ENCODE peak calls at places on chromosomes 16 and 17, in eight cellular contexts. One of them, this sample, is unnamed.

GRCh38 chr16:66872524-66872923 is 7.8 kb upstream of the PDP2 start:
- DNase-seq in ovary: no peak
- DNase-seq in pancreas: no peak
- DNase-seq in body of pancreas: no peak
- DNase-seq in A673: no peak
- DNase-seq in BE2C: no peak
- DNase-seq in heart right ventricle: no peak
- DNase-seq in CD8-positive, alpha-beta T cell: no peak
- DNase-seq in this sample: no peak

GRCh38 chr17:40317880-40318834 is 9.2 kb downstream of the RARA start:
- DNase-seq in CD8-positive, alpha-beta T cell: peak; percentile 88
- DNase-seq in A673: peak; percentile 94
- DNase-seq in BE2C: peak; percentile 96
- DNase-seq in heart right ventricle: peak; percentile 96
- DNase-seq in body of pancreas: peak; percentile 95
- DNase-seq in pancreas: peak; percentile 94
- DNase-seq in ovary: peak; percentile 96
- DNase-seq in this sample: peak; percentile 98

GRCh38 chr16:17076121-17076757 is 394.5 kb downstream of the XYLT1 start:
- DNase-seq in A673: no peak
- DNase-seq in CD8-positive, alpha-beta T cell: no peak
- DNase-seq in BE2C: no peak
- DNase-seq in ovary: no peak
- DNase-seq in pancreas: no peak
- DNase-seq in heart right ventricle: no peak
- DNase-seq in body of pancreas: no peak
- DNase-seq in this sample: no peak

GRCh38 chr17:59093702-59094231 is 12.9 kb downstream of the TRIM37 start:
- DNase-seq in CD8-positive, alpha-beta T cell: no peak
- DNase-seq in A673: peak; percentile 47
- DNase-seq in pancreas: no peak
- DNase-seq in ovary: peak; percentile 53
- DNase-seq in heart right ventricle: peak; percentile 47
- DNase-seq in body of pancreas: peak; percentile 14
- DNase-seq in BE2C: peak; percentile 9
- DNase-seq in this sample: no peak

GRCh38 chr17:19364699-19365498 is 2.4 kb upstream of the B9D1 start:
- DNase-seq in ovary: no peak
- DNase-seq in CD8-positive, alpha-beta T cell: no peak
- DNase-seq in A673: no peak
- DNase-seq in pancreas: no peak
- DNase-seq in body of pancreas: no peak
- DNase-seq in BE2C: no peak
- DNase-seq in heart right ventricle: no peak
- DNase-seq in this sample: no peak

GRCh38 chr17:57363998-57364645 is 107.8 kb downstream of the MSI2 start:
- DNase-seq in CD8-positive, alpha-beta T cell: no peak
- DNase-seq in ovary: no peak
- DNase-seq in heart right ventricle: no peak
- DNase-seq in A673: peak; percentile 26
- DNase-seq in body of pancreas: no peak
- DNase-seq in BE2C: no peak
- DNase-seq in pancreas: no peak
- DNase-seq in this sample: no peak

GRCh38 chr17:50621562-50621961 is 13.1 kb upstream of the ABCC3 start:
- DNase-seq in BE2C: no peak
- DNase-seq in pancreas: no peak
- DNase-seq in A673: peak; percentile 40
- DNase-seq in heart right ventricle: no peak
- DNase-seq in ovary: no peak
- DNase-seq in body of pancreas: no peak
- DNase-seq in CD8-positive, alpha-beta T cell: no peak
- DNase-seq in this sample: no peak

GRCh38 chr17:18247613-18248001 is 10.9 kb downstream of the FLII start:
- DNase-seq in body of pancreas: no peak
- DNase-seq in heart right ventricle: no peak
- DNase-seq in BE2C: no peak
- DNase-seq in ovary: peak; percentile 88
- DNase-seq in pancreas: no peak
- DNase-seq in A673: no peak
- DNase-seq in CD8-positive, alpha-beta T cell: no peak
- DNase-seq in this sample: no peak

GRCh38 chr16:12815361-12815760 is 11.7 kb upstream of the CPPED1 start:
- DNase-seq in ovary: no peak
- DNase-seq in pancreas: no peak
- DNase-seq in body of pancreas: no peak
- DNase-seq in A673: no peak
- DNase-seq in heart right ventricle: no peak
- DNase-seq in BE2C: no peak
- DNase-seq in CD8-positive, alpha-beta T cell: no peak
- DNase-seq in this sample: no peak

GRCh38 chr17:29584452-29585079 is 4.9 kb downstream of the GIT1 start:
- DNase-seq in BE2C: no peak
- DNase-seq in CD8-positive, alpha-beta T cell: no peak
- DNase-seq in heart right ventricle: peak; percentile 41
- DNase-seq in A673: no peak
- DNase-seq in ovary: no peak
- DNase-seq in body of pancreas: no peak
- DNase-seq in pancreas: no peak
- DNase-seq in this sample: no peak

GRCh38 chr17:39641883-39642282 is 4.9 kb downstream of the STARD3 start:
- DNase-seq in A673: no peak
- DNase-seq in BE2C: no peak
- DNase-seq in pancreas: no peak
- DNase-seq in ovary: no peak
- DNase-seq in CD8-positive, alpha-beta T cell: no peak
- DNase-seq in heart right ventricle: no peak
- DNase-seq in body of pancreas: no peak
- DNase-seq in this sample: no peak

GRCh38 chr17:71287246-71287828 is 833.5 kb upstream of the SOX9 start:
- DNase-seq in A673: no peak
- DNase-seq in BE2C: no peak
- DNase-seq in heart right ventricle: no peak
- DNase-seq in CD8-positive, alpha-beta T cell: no peak
- DNase-seq in body of pancreas: no peak
- DNase-seq in ovary: no peak
- DNase-seq in pancreas: no peak
- DNase-seq in this sample: peak; percentile 31

GRCh38 chr16:87705780-87706277 is 60.0 kb downstream of the KLHDC4 start:
- DNase-seq in A673: no peak
- DNase-seq in pancreas: peak; percentile 29
- DNase-seq in BE2C: no peak
- DNase-seq in CD8-positive, alpha-beta T cell: no peak
- DNase-seq in heart right ventricle: no peak
- DNase-seq in ovary: no peak
- DNase-seq in body of pancreas: no peak
- DNase-seq in this sample: no peak

GRCh38 chr16:85112364-85112763 is at the start of gene CIBAR2:
- DNase-seq in body of pancreas: no peak
- DNase-seq in A673: no peak
- DNase-seq in heart right ventricle: no peak
- DNase-seq in pancreas: no peak
- DNase-seq in ovary: no peak
- DNase-seq in CD8-positive, alpha-beta T cell: no peak
- DNase-seq in BE2C: peak; percentile 78
- DNase-seq in this sample: peak; percentile 69

GRCh38 chr17:67636312-67636711 is 81.4 kb upstream of the NOL11 start:
- DNase-seq in pancreas: no peak
- DNase-seq in ovary: no peak
- DNase-seq in CD8-positive, alpha-beta T cell: no peak
- DNase-seq in A673: no peak
- DNase-seq in BE2C: no peak
- DNase-seq in body of pancreas: no peak
- DNase-seq in heart right ventricle: no peak
- DNase-seq in this sample: no peak

GRCh38 chr16:82582971-82583370 is 43.8 kb upstream of the CDH13 start:
- DNase-seq in heart right ventricle: no peak
- DNase-seq in ovary: no peak
- DNase-seq in BE2C: no peak
- DNase-seq in body of pancreas: no peak
- DNase-seq in pancreas: no peak
- DNase-seq in A673: no peak
- DNase-seq in CD8-positive, alpha-beta T cell: no peak
- DNase-seq in this sample: no peak

GRCh38 chr17:40560592-40561293 is 4.5 kb downstream of the CCR7 start:
- DNase-seq in ovary: peak; percentile 45
- DNase-seq in A673: no peak
- DNase-seq in BE2C: no peak
- DNase-seq in CD8-positive, alpha-beta T cell: no peak
- DNase-seq in body of pancreas: no peak
- DNase-seq in pancreas: peak; percentile 13
- DNase-seq in heart right ventricle: no peak
- DNase-seq in this sample: no peak

GRCh38 chr17:80671039-80671822 is 126.6 kb downstream of the RPTOR start:
- DNase-seq in A673: no peak
- DNase-seq in CD8-positive, alpha-beta T cell: no peak
- DNase-seq in BE2C: no peak
- DNase-seq in ovary: no peak
- DNase-seq in pancreas: no peak
- DNase-seq in heart right ventricle: no peak
- DNase-seq in body of pancreas: no peak
- DNase-seq in this sample: no peak

GRCh38 chr17:17798573-17799255 is 38.1 kb downstream of the SREBF1 start:
- DNase-seq in BE2C: no peak
- DNase-seq in body of pancreas: no peak
- DNase-seq in heart right ventricle: no peak
- DNase-seq in CD8-positive, alpha-beta T cell: no peak
- DNase-seq in pancreas: no peak
- DNase-seq in A673: no peak
- DNase-seq in ovary: no peak
- DNase-seq in this sample: no peak

GRCh38 chr17:50687200-50688066 is 20.3 kb downstream of the ANKRD40 start:
- DNase-seq in ovary: peak; percentile 87
- DNase-seq in pancreas: no peak
- DNase-seq in A673: no peak
- DNase-seq in heart right ventricle: no peak
- DNase-seq in BE2C: peak; percentile 84
- DNase-seq in CD8-positive, alpha-beta T cell: no peak
- DNase-seq in body of pancreas: no peak
- DNase-seq in this sample: peak; percentile 76

GRCh38 chr17:27390540-27390939 is 65.7 kb upstream of the KSR1 start:
- DNase-seq in ovary: no peak
- DNase-seq in pancreas: no peak
- DNase-seq in heart right ventricle: no peak
- DNase-seq in A673: no peak
- DNase-seq in BE2C: no peak
- DNase-seq in body of pancreas: no peak
- DNase-seq in CD8-positive, alpha-beta T cell: no peak
- DNase-seq in this sample: no peak

DNA sequence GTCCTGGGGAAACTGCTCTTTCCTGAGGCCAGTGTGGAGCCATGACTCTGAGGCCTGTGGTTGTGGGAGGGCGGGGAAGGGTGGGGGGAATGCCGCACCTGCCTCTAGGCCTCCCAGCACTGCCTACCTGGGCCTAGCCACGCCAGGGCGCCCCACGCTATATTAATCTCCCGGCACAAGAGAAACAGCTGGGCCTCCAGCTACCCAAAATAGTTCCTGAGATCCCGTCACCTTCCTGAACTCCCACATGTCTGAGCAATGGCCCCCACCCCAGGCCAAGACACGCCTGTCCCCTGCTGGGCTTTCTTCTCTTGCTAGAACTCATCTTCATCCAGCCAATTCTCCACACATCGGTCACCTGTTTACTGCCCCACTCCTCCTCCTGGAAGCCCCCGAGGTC is 13.0 kb upstream of the MTSS2 start:
- DNase-seq in pancreas: no peak
- DNase-seq in CD8-positive, alpha-beta T cell: no peak
- DNase-seq in heart right ventricle: no peak
- DNase-seq in ovary: no peak
- DNase-seq in body of pancreas: no peak
- DNase-seq in A673: no peak
- DNase-seq in BE2C: no peak
- DNase-seq in this sample: no peak
- H3K4me1 ChIP-seq in pancreas: no peaks in the 10 kb centered on the region
- H3K4me1 ChIP-seq in CD8-positive, alpha-beta T cell: peaks cover 38% of the 10 kb centered on the region
- H3K4me1 ChIP-seq in heart right ventricle: peaks cover 99% of the 10 kb centered on the region
- H3K4me1 ChIP-seq in ovary: peaks cover 23% of the 10 kb centered on the region
- H3K4me1 ChIP-seq in body of pancreas: no peaks in the 10 kb centered on the region
- H3K4me1 ChIP-seq in A673: peaks cover 6% of the 10 kb centered on the region
- H3K4me1 ChIP-seq in BE2C: peaks cover 50% of the 10 kb centered on the region
- H3K4me1 ChIP-seq in this sample: no peaks in the 10 kb centered on the region

DNA sequence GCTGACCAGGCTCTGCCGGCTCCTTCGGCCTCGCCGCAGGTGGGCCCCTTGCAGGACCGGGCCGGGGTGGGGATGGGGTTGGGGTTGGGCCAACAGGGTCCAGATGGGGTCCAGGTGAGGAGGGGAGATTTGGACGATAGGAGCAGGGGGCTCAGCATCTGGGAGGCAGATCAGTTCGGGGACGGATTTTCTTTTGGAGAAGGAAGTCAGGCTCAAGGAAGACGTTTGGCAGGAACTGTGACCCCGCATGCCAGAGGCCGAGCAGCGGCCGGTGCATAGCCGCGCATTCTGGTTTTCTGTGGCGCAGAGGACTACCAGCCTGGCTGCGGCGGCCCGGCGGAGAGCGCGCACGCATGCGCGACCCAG is 831 bp upstream of the ALDOA start:
- DNase-seq in heart right ventricle: no peak
- DNase-seq in body of pancreas: no peak
- DNase-seq in pancreas: no peak
- DNase-seq in BE2C: no peak
- DNase-seq in ovary: no peak
- DNase-seq in A673: no peak
- DNase-seq in CD8-positive, alpha-beta T cell: no peak
- DNase-seq in this sample: peak; percentile 78
- H3K4me1 ChIP-seq in heart right ventricle: peaks cover 62% of the 10 kb centered on the region
- H3K4me1 ChIP-seq in body of pancreas: peaks cover 40% of the 10 kb centered on the region
- H3K4me1 ChIP-seq in pancreas: peaks cover 13% of the 10 kb centered on the region
- H3K4me1 ChIP-seq in BE2C: peaks cover 16% of the 10 kb centered on the region
- H3K4me1 ChIP-seq in ovary: peaks cover 16% of the 10 kb centered on the region
- H3K4me1 ChIP-seq in A673: peaks cover 47% of the 10 kb centered on the region
- H3K4me1 ChIP-seq in CD8-positive, alpha-beta T cell: peaks cover 44% of the 10 kb centered on the region
- H3K4me1 ChIP-seq in this sample: no peaks in the 10 kb centered on the region

DNA sequence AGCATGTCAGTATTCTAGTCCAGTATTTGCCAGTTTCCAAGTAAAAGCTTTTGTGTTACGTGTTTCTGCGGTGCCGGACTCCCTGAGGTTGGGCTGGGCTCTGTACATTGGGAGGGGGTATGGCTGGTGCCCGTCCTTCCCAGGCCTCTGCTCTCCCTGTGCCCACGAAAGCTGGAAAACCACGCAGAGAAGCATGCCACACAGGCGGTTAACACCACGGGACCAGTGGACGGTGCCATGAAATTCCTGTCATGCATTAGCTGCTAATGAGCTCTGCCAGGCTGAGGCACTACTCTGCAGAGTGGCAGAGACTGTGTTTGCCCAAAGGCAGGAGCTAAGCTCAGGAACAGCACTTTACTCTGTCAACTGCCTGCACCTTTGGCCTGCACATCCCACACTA is 8.1 kb downstream of the SMIM5 start:
- DNase-seq in heart right ventricle: peak; percentile 60
- DNase-seq in BE2C: no peak
- DNase-seq in ovary: no peak
- DNase-seq in pancreas: peak; percentile 14
- DNase-seq in A673: no peak
- DNase-seq in body of pancreas: no peak
- DNase-seq in CD8-positive, alpha-beta T cell: no peak
- DNase-seq in this sample: no peak
- H3K4me1 ChIP-seq in heart right ventricle: peaks cover 63% of the 10 kb centered on the region
- H3K4me1 ChIP-seq in BE2C: no peaks in the 10 kb centered on the region
- H3K4me1 ChIP-seq in ovary: no peaks in the 10 kb centered on the region
- H3K4me1 ChIP-seq in pancreas: peaks cover 14% of the 10 kb centered on the region
- H3K4me1 ChIP-seq in A673: no peaks in the 10 kb centered on the region
- H3K4me1 ChIP-seq in body of pancreas: peaks cover 47% of the 10 kb centered on the region
- H3K4me1 ChIP-seq in CD8-positive, alpha-beta T cell: peaks cover 3% of the 10 kb centered on the region
- H3K4me1 ChIP-seq in this sample: peaks cover 7% of the 10 kb centered on the region

GRCh38 chr17:42286411-42287295 is 1.6 kb upstream of the STAT5A start:
- DNase-seq in body of pancreas: peak; percentile 11
- DNase-seq in ovary: peak; percentile 51
- DNase-seq in A673: no peak
- DNase-seq in BE2C: no peak
- DNase-seq in CD8-positive, alpha-beta T cell: no peak
- DNase-seq in pancreas: no peak
- DNase-seq in heart right ventricle: no peak
- DNase-seq in this sample: peak; percentile 30
- H3K4me1 ChIP-seq in body of pancreas: peaks cover 29% of the 10 kb centered on the region
- H3K4me1 ChIP-seq in ovary: peaks cover 14% of the 10 kb centered on the region
- H3K4me1 ChIP-seq in A673: no peaks in the 10 kb centered on the region
- H3K4me1 ChIP-seq in BE2C: no peaks in the 10 kb centered on the region
- H3K4me1 ChIP-seq in CD8-positive, alpha-beta T cell: peaks cover 35% of the 10 kb centered on the region
- H3K4me1 ChIP-seq in pancreas: peaks cover 9% of the 10 kb centered on the region
- H3K4me1 ChIP-seq in heart right ventricle: peaks cover 38% of the 10 kb centered on the region
- H3K4me1 ChIP-seq in this sample: peaks cover 7% of the 10 kb centered on the region